ENCODE peak calls at places on chromosomes 1 and 21, in eight cellular contexts. Y, G, W, J, T, F, S and Q are unnamed samples.

GRCh38 chr21:38477241-38477640 is 21.0 kb downstream of the ERG start:
- DNase-seq in Y (no peak), G (no peak), W (no peak), J (no peak), T (no peak), F (no peak), S (no peak), Q (no peak)

GRCh38 chr1:231508941-231509340 is 19.5 kb upstream of the TSNAX start:
- DNase-seq in Y (no peak), G (no peak), W (no peak), J (no peak), T (no peak), F (no peak), S (no peak), Q (no peak)

GRCh38 chr1:218557731-218558130 is 212.6 kb downstream of the TGFB2 start:
- DNase-seq in Y (peak), G (no peak), W (no peak), J (no peak), T (peak), F (peak), S (no peak), Q (no peak)

GRCh38 chr21:33286600-33287456 is 20.7 kb downstream of the IL10RB start:
- DNase-seq in Y (no peak), G (no peak), W (no peak), J (no peak), T (no peak), F (peak), S (peak), Q (no peak)

GRCh38 chr1:10449731-10450130 is at the start of gene CORT:
- DNase-seq in Y (no peak), G (no peak), W (no peak), J (no peak), T (no peak), F (no peak), S (no peak), Q (no peak)

GRCh38 chr1:170537798-170538503 is 6.0 kb downstream of the GORAB start:
- DNase-seq in Y (no peak), G (no peak), W (no peak), J (no peak), T (no peak), F (peak), S (no peak), Q (no peak)

GRCh38 chr1:157969693-157970485 is 23.6 kb upstream of the KIRREL1 start:
- DNase-seq in Y (peak), G (no peak), W (no peak), J (no peak), T (no peak), F (peak), S (no peak), Q (no peak)

GRCh38 chr21:38416791-38417190 is 81.5 kb downstream of the ERG start:
- DNase-seq in Y (no peak), G (no peak), W (no peak), J (no peak), T (no peak), F (no peak), S (no peak), Q (no peak)

GRCh38 chr1:23444104-23444533 is 19.6 kb upstream of the TCEA3 start:
- DNase-seq in Y (peak), G (no peak), W (peak), J (no peak), T (no peak), F (peak), S (no peak), Q (no peak)

GRCh38 chr1:1938613-1939295 is 19.7 kb upstream of the TMEM52 start:
- DNase-seq in Y (no peak), G (no peak), W (no peak), J (no peak), T (no peak), F (no peak), S (no peak), Q (no peak)

GRCh38 chr21:45208627-45208951 is 79.1 kb downstream of the POFUT2 start:
- DNase-seq in Y (no peak), G (no peak), W (no peak), J (no peak), T (no peak), F (peak), S (no peak), Q (no peak)

GRCh38 chr1:40651138-40651857 is 14.2 kb downstream of the RIMS3 start:
- DNase-seq in Y (no peak), G (no peak), W (no peak), J (no peak), T (no peak), F (no peak), S (no peak), Q (peak)

GRCh38 chr1:45117766-45118165 is 88.6 kb downstream of the ZSWIM5 start:
- DNase-seq in Y (no peak), G (no peak), W (no peak), J (no peak), T (no peak), F (no peak), S (no peak), Q (no peak)

GRCh38 chr1:216600730-216601426 is 122.4 kb downstream of the ESRRG start:
- DNase-seq in Y (peak), G (no peak), W (peak), J (peak), T (peak), F (peak), S (peak), Q (peak)

GRCh38 chr1:202656951-202657646 is 53.2 kb downstream of the SYT2 start:
- DNase-seq in Y (peak), G (no peak), W (no peak), J (no peak), T (no peak), F (peak), S (no peak), Q (no peak)

GRCh38 chr1:244256086-244256485 is 195.6 kb downstream of the ADSS2 start:
- DNase-seq in Y (no peak), G (no peak), W (no peak), J (no peak), T (no peak), F (no peak), S (no peak), Q (no peak)

GRCh38 chr1:17603091-17603841 is 63.8 kb downstream of the ARHGEF10L start:
- DNase-seq in Y (no peak), G (no peak), W (no peak), J (no peak), T (no peak), F (no peak), S (no peak), Q (no peak)

GRCh38 chr1:26538480-26539412 is 9.2 kb downstream of the RPS6KA1 start:
- DNase-seq in Y (peak), G (peak), W (no peak), J (no peak), T (no peak), F (peak), S (peak), Q (no peak)

GRCh38 chr21:36976882-36977651 is 10.6 kb upstream of the HLCS start:
- DNase-seq in Y (peak), G (no peak), W (no peak), J (no peak), T (no peak), F (peak), S (peak), Q (no peak)

GRCh38 chr1:55428944-55429931 is 214.1 kb upstream of the USP24 start:
- DNase-seq in Y (peak), G (no peak), W (no peak), J (no peak), T (no peak), F (peak), S (no peak), Q (no peak)

GRCh38 chr1:184854036-184854435 is 99.4 kb upstream of the EDEM3 start:
- DNase-seq in Y (no peak), G (no peak), W (no peak), J (no peak), T (no peak), F (no peak), S (no peak), Q (no peak)

GRCh38 chr1:37038079-37038702 is 3.9 kb upstream of the GRIK3 start:
- DNase-seq in Y (peak), G (no peak), W (no peak), J (peak), T (peak), F (peak), S (no peak), Q (peak)

GRCh38 chr1:183023146-183023600 is at the start of gene LAMC1:
- DNase-seq in Y (peak), G (no peak), W (peak), J (no peak), T (peak), F (peak), S (peak), Q (no peak)

GRCh38 chr1:22959545-22960360 is 12.9 kb downstream of the LACTBL1 start:
- DNase-seq in Y (no peak), G (no peak), W (no peak), J (no peak), T (no peak), F (no peak), S (no peak), Q (no peak)

GRCh38 chr1:86245566-86246190 is 89.1 kb upstream of the COL24A1 start:
- DNase-seq in Y (no peak), G (no peak), W (no peak), J (no peak), T (no peak), F (no peak), S (no peak), Q (no peak)

GRCh38 chr1:113756461-113756860 is 2.8 kb downstream of the PHTF1 start:
- DNase-seq in Y (no peak), G (no peak), W (no peak), J (no peak), T (no peak), F (no peak), S (no peak), Q (no peak)

GRCh38 chr21:35511298-35512162 is 462.4 kb upstream of the RUNX1 start:
- DNase-seq in Y (no peak), G (no peak), W (no peak), J (no peak), T (no peak), F (peak), S (no peak), Q (no peak)